ENCODE peak calls at places on chromosomes 2 and 18, in five cellular contexts. J, Z, E, U and D are unnamed samples.

GRCh38 chr2:215411941-215412743 is 23.7 kb downstream of the FN1 start:
- DNase-seq in J (no peak), Z (no peak), E (no peak), U (no peak), D (no peak)

GRCh38 chr2:218783612-218784169 is 1.7 kb downstream of the CYP27A1 start:
- DNase-seq in J (no peak), Z (no peak), E (no peak), U (no peak), D (no peak)

GRCh38 chr2:74927617-74928016 is 30.8 kb upstream of the POLE4 start:
- DNase-seq in J (no peak), Z (no peak), E (no peak), U (no peak), D (no peak)

GRCh38 chr2:133972786-133973185 is 281.1 kb upstream of the MGAT5 start:
- DNase-seq in J (no peak), Z (no peak), E (peak; percentile 11), U (no peak), D (no peak)

GRCh38 chr2:23649819-23650218 is 264.8 kb downstream of the KLHL29 start:
- DNase-seq in J (no peak), Z (no peak), E (no peak), U (no peak), D (no peak)

GRCh38 chr18:7205346-7205745 is 25.5 kb upstream of the LRRC30 start:
- DNase-seq in J (no peak), Z (no peak), E (no peak), U (no peak), D (no peak)

GRCh38 chr2:109139844-109140396 is 10.9 kb downstream of the SH3RF3 start:
- DNase-seq in J (no peak), Z (no peak), E (no peak), U (no peak), D (no peak)

GRCh38 chr2:240351088-240351741 is 84.2 kb upstream of the GPC1 start:
- DNase-seq in J (no peak), Z (no peak), E (no peak), U (no peak), D (no peak)

GRCh38 chr2:214019973-214020345 is 390.9 kb upstream of the VWC2L start:
- DNase-seq in J (no peak), Z (no peak), E (no peak), U (no peak), D (no peak)

GRCh38 chr2:164073053-164073757 is 337.4 kb upstream of the FIGN start:
- DNase-seq in J (no peak), Z (no peak), E (no peak), U (no peak), D (no peak)

GRCh38 chr18:21760321-21760720 is 19.7 kb downstream of the MIB1 start:
- DNase-seq in J (no peak), Z (no peak), E (no peak), U (no peak), D (no peak)

GRCh38 chr2:207765541-207765940 is 4.2 kb downstream of the FZD5 start:
- DNase-seq in J (no peak), Z (no peak), E (no peak), U (peak; percentile 62), D (no peak)

GRCh38 chr2:129404000-129404700 is 575.3 kb upstream of the RAB6C start:
- DNase-seq in J (no peak), Z (no peak), E (no peak), U (no peak), D (no peak)
- TF ChIP-seq CTCF in J (no peak), Z (no peak), E (no peak), U (no peak), D (no peak)

DNA sequence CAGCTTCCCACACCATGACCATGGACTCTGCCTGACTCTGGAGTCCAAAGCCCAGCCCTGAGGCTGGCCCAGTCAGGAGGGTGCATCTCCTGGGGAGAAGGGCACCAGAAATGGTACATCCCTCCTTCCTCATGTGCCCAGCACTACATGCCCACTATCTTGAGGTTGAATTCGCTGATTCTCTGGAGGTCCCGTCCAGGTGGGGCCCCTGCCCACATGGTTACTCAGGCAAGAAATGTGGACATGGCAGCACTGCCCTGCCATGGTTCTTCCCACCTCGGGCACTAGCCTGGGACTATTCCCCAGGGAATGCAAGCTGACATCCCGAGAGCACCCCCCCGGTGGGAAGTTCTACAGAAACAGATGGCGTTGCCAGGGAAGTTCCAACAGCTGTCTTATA is 15.3 kb upstream of the HES6 start:
- DNase-seq in J (no peak), Z (no peak), E (no peak), U (no peak), D (no peak)
- H3K27ac ChIP-seq in J (no peak overlapping the region), Z (no peak overlapping the region), E (no peak overlapping the region), U (no peak overlapping the region), D (no peak overlapping the region)

GRCh38 chr2:196592331-196592911 is 47.1 kb upstream of the CCDC150 start:
- DNase-seq in J (no peak), Z (no peak), E (no peak), U (no peak), D (no peak)
- TF ChIP-seq CTCF in J (no peak), Z (peak; percentile 57), E (peak; percentile 22), U (no peak), D (no peak)

DNA sequence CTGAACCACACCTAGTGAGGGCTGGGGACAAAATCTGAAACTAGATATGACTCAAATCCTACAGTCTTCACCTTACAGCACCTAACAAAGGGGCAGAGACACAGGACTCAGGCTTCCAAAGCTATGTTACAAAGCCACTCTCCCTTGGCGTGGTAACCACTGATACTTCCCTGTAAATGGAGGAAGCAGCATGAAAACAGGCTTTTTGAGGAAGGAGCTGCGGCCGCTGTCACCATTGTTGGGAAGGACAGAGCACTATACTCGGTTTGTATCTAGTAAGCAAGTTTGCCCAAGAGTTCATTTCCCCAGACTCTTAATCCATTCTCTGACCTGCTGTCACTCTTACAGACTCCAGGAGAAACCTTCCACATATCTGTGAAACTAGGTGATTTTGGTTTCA is 60.3 kb downstream of the LONRF2 start:
- DNase-seq in J (no peak), Z (no peak), E (no peak), U (peak; percentile 52), D (no peak)
- H3K27ac ChIP-seq in J (no peak overlapping the region), Z (no peak overlapping the region), E (no peak overlapping the region), U (no peak overlapping the region), D (no peak overlapping the region)